ENCODE peak calls at places on chromosome 21, in nine cellular contexts. C is heart right ventricle; H is pancreas; V is CD4-positive, alpha-beta memory T cell; S is thoracic aorta; I is uterus; U is left lung; J is lower lobe of right lung; K is tibial nerve. M is an unnamed sample. For H3K9me3 and H3K4me1, the result is how much of the 10 kb centered on the place peaks cover.

GRCh38 chr21:38741092-38741975 is 64.4 kb upstream of the ETS2 start:
- DNase-seq in V (no peak), U (no peak), K (no peak), H (no peak), I (no peak), J (no peak), S (no peak), C (no peak), M (no peak)

GRCh38 chr21:39595465-39595864 is 17.3 kb upstream of the B3GALT5 start:
- DNase-seq in S (no peak), V (no peak), J (no peak), C (no peak), H (no peak), K (no peak), U (no peak), I (no peak), M (no peak)

GRCh38 chr21:44495641-44496040 is 40.3 kb downstream of the LRRC3 start:
- DNase-seq in H (no peak), K (no peak), S (no peak), C (no peak), I (no peak), J (no peak), V (no peak), U (no peak), M (no peak)

GRCh38 chr21:36456714-36457399 is 23.1 kb downstream of the CLDN14 start:
- DNase-seq in S (no peak), I (no peak), K (no peak), J (no peak), H (no peak), C (no peak), U (no peak), V (no peak), M (no peak)

GRCh38 chr21:39575778-39576177 is 37.0 kb upstream of the B3GALT5 start:
- DNase-seq in H (no peak), V (no peak), S (no peak), I (no peak), J (no peak), K (no peak), C (no peak), U (no peak), M (no peak)

GRCh38 chr21:44657635-44658183 is at the start of gene KRTAP12-3:
- DNase-seq in V (peak), U (no peak), I (no peak), C (no peak), K (no peak), J (no peak), S (no peak), H (no peak), M (no peak)

GRCh38 chr21:18545908-18546307 is 142.3 kb upstream of the TMPRSS15 start:
- DNase-seq in S (no peak), H (no peak), C (no peak), I (no peak), V (no peak), U (no peak), J (no peak), K (no peak), M (no peak)

GRCh38 chr21:45601551-45601950 is 42.0 kb upstream of the PCBP3 start:
- DNase-seq in U (no peak), V (no peak), K (no peak), C (no peak), J (no peak), I (peak), H (no peak), S (no peak), M (no peak)

GRCh38 chr21:19547951-19548635 is 1144.5 kb upstream of the TMPRSS15 start:
- DNase-seq in K (no peak), V (no peak), S (no peak), H (no peak), C (no peak), J (no peak), U (no peak), I (no peak), M (no peak)

GRCh38 chr21:21003701-21004100 is 5.5 kb downstream of the NCAM2 start:
- DNase-seq in V (no peak), K (no peak), I (no peak), S (no peak), H (no peak), C (no peak), U (no peak), J (no peak), M (no peak)

GRCh38 chr21:32844653-32845443 is 73.3 kb upstream of the PAXBP1 start:
- DNase-seq in V (no peak), I (no peak), U (no peak), H (no peak), S (peak), J (no peak), K (no peak), C (no peak), M (no peak)

GRCh38 chr21:24367936-24368335 is 1239.3 kb downstream of the MRPL39 start:
- DNase-seq in I (no peak), S (no peak), C (no peak), H (no peak), K (no peak), J (no peak), U (no peak), V (no peak), M (no peak)
- H3K9me3 ChIP-seq in I (under half), S (under half), C (under half), H (under half), K (under half), J (under half), U (under half), V (under half), M (under half)

GRCh38 chr21:29318354-29318753 is 19.6 kb downstream of the BACH1 start:
- DNase-seq in H (peak), C (no peak), U (no peak), I (no peak), J (no peak), V (no peak), K (no peak), S (no peak), M (no peak)
- H3K4me1 ChIP-seq in H (under half), C (under half), U (half or more), I (under half), J (half or more), V (under half), K (half or more), S (under half), M (under half)

GRCh38 chr21:42737969-42738590 is 84.7 kb downstream of the PDE9A start:
- DNase-seq in V (peak), J (peak), C (peak), K (no peak), I (peak), U (no peak), S (no peak), H (no peak), M (no peak)
- H3K27ac ChIP-seq in V (peak), J (peak), C (peak), K (peak), I (peak), U (peak), S (no peak), H (peak), M (no peak)

GRCh38 chr21:27240901-27241300 is 274.0 kb upstream of the ADAMTS5 start:
- DNase-seq in H (no peak), V (no peak), I (no peak), U (no peak), C (no peak), K (no peak), J (no peak), S (no peak), M (no peak)
- H3K9me3 ChIP-seq in H (under half), V (under half), I (under half), U (under half), C (under half), K (under half), J (under half), S (under half), M (under half)

DNA sequence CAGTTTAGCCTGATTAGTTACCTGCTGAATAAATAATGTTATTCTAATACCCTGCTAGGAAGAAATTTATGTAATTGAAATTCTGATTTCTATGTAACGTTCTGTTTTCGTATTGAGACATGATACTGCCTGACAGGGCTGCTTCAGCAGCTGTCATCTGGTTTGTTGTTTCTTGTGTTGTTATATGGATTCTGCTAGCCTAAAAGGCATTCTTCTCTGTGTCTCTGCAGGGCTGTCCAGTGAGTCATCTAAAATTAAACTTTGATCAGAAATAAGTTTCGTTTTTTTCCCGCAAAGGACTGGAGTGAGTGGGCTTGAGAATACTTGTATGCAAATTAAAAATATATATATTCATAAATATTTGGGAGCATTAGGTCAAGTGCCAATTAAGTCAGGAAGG is 93.0 kb downstream of the DYRK1A start:
- DNase-seq in I (no peak), J (no peak), V (no peak), C (no peak), H (no peak), K (no peak), S (no peak), U (no peak), M (peak)
- H3K4me1 ChIP-seq in I (under half), J (half or more), V (half or more), C (half or more), H (under half), K (half or more), S (half or more), U (half or more), M (half or more)

DNA sequence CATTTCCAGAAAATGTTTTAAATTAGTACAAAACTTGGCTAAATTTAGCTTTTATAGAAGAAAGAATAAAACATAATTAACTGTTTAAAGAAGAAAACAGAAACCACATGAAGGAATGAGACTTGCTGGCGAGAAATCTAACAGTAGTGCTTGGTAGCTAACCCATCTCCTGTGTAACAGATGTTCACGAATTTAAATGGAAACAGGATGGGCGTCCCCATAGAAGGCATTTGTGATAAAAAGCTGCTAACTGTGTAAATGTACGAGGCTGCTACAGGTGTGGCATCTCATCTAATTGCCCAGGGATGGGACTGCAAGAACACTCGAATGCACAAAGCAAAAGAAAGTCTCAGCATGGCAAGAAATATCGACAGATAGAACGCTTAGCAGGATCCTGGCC is 112.8 kb downstream of the RUNX1 start:
- DNase-seq in V (peak), I (no peak), H (no peak), S (no peak), K (no peak), C (no peak), U (no peak), J (no peak), M (no peak)
- H3K27ac ChIP-seq in V (peak), I (no peak), H (no peak), S (no peak), K (no peak), C (no peak), U (no peak), J (no peak), M (no peak)

GRCh38 chr21:29024474-29025327 is at the start of gene USP16:
- DNase-seq in H (peak), C (peak), U (peak), I (peak), V (peak), K (peak), S (peak), J (peak), M (peak)
- H3K9me3 ChIP-seq in H (under half), C (under half), U (under half), I (under half), V (under half), K (under half), S (under half), J (under half), M (under half)

M was measured in SJSA1.